ENCODE peak calls at places on chromosomes 1 and 21, in eight cellular contexts. E is AG04450; W is CD8-positive, alpha-beta T cell; T is bronchial epithelial cell; Y is mammary epithelial cell; X is BJ; V is astrocyte; N is fibroblast of lung. U is an unnamed sample.

GRCh38 chr21:41207401-41208388 is 39.7 kb downstream of the BACE2 start:
- DNase-seq in E (peak; percentile 52), W (no peak), T (peak; percentile 77), Y (peak; percentile 94), X (peak; percentile 8), V (peak; percentile 82), N (peak; percentile 83), U (no peak)

GRCh38 chr21:42158846-42159245 is 60.1 kb upstream of the ABCG1 start:
- DNase-seq in E (no peak), W (no peak), T (no peak), Y (no peak), X (no peak), V (no peak), N (no peak), U (no peak)

GRCh38 chr1:173341307-173341706 is 134.2 kb upstream of the TNFSF4 start:
- DNase-seq in E (no peak), W (no peak), T (peak; percentile 33), Y (peak; percentile 42), X (peak; percentile 58), V (peak; percentile 93), N (peak; percentile 95), U (no peak)

GRCh38 chr1:18280956-18281355 is 173.4 kb downstream of the IGSF21 start:
- DNase-seq in E (no peak), W (no peak), T (no peak), Y (no peak), X (no peak), V (no peak), N (no peak), U (no peak)

GRCh38 chr1:205316179-205316578 is 5.4 kb downstream of the NUAK2 start:
- DNase-seq in E (no peak), W (no peak), T (no peak), Y (no peak), X (no peak), V (no peak), N (no peak), U (no peak)

GRCh38 chr1:4585216-4585615 is 69.2 kb upstream of the AJAP1 start:
- DNase-seq in E (no peak), W (no peak), T (no peak), Y (no peak), X (no peak), V (no peak), N (no peak), U (peak; percentile 27)

GRCh38 chr1:155018617-155019348 is 14.8 kb downstream of the DCST2 start:
- DNase-seq in E (no peak), W (no peak), T (no peak), Y (no peak), X (no peak), V (no peak), N (no peak), U (no peak)

GRCh38 chr1:215566556-215567490 is at the start of gene KCTD3:
- DNase-seq in E (no peak), W (no peak), T (peak; percentile 49), Y (peak; percentile 65), X (peak; percentile 19), V (peak; percentile 53), N (peak; percentile 68), U (peak; percentile 81)

GRCh38 chr1:88488277-88488676 is 195.8 kb upstream of the PKN2 start:
- DNase-seq in E (no peak), W (no peak), T (peak; percentile 22), Y (no peak), X (no peak), V (no peak), N (peak; percentile 5), U (no peak)

GRCh38 chr1:4976859-4977440 is 322.5 kb downstream of the AJAP1 start:
- DNase-seq in E (no peak), W (no peak), T (no peak), Y (no peak), X (no peak), V (no peak), N (no peak), U (no peak)

GRCh38 chr1:1910033-1910465 is 5.0 kb upstream of the CALML6 start:
- DNase-seq in E (no peak), W (no peak), T (no peak), Y (no peak), X (no peak), V (no peak), N (no peak), U (no peak)
- H3K4me3 ChIP-seq in E (peak overlapping the region; percentile 55), W (peak overlapping the region; percentile 44), T (no peak overlapping the region), Y (peak overlapping the region; percentile 48), X (peak overlapping the region; percentile 43), V (peak overlapping the region; percentile 64), N (peak overlapping the region; percentile 58), U (no peak overlapping the region)

GRCh38 chr1:46128336-46128735 is 4.1 kb downstream of the PIK3R3 start:
- DNase-seq in E (no peak), W (no peak), T (peak; percentile 81), Y (peak; percentile 51), X (no peak), V (no peak), N (no peak), U (no peak)

GRCh38 chr1:46131727-46132528 is 501 bp downstream of the PIK3R3 start:
- DNase-seq in E (no peak), W (no peak), T (peak; percentile 41), Y (peak; percentile 37), X (no peak), V (no peak), N (peak; percentile 42), U (no peak)

GRCh38 chr1:46132529-46133180 is at the start of gene PIK3R3:
- DNase-seq in E (peak; percentile 99), W (peak; percentile 54), T (peak; percentile 95), Y (peak; percentile 99), X (peak; percentile 87), V (peak; percentile 98), N (peak; percentile 99), U (peak; percentile 97)

GRCh38 chr1:46131093-46131492 is 1.3 kb downstream of the PIK3R3 start:
- DNase-seq in E (no peak), W (no peak), T (peak; percentile 23), Y (no peak), X (no peak), V (no peak), N (no peak), U (no peak)

DNA sequence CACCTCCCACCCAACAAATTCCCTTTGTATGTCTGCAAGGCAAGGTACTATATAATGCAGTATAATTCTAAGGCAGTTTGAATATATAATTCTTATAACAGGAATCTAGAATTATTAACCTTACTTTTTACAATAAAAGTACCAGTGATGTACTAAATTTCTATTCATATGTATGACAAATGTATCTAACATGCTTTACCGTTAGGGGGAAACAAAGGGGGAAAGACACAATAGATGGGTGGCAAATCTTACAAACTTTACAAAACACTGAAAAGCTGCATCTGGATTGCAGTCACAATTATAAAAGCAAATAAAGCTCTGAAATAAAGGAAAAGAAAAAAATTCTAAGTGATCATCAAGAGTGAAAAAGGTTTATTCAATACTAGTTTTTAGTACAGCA is 2.3 kb downstream of the PIK3R3 start:
- DNase-seq in E (no peak), W (no peak), T (no peak), Y (no peak), X (no peak), V (no peak), N (no peak), U (no peak)
- TF ChIP-seq CTCF in E (no peak), W (no peak), T (no peak), Y (no peak), X (no peak), V (peak; percentile 14), N (peak; percentile 13), U (peak; percentile 15)

DNA sequence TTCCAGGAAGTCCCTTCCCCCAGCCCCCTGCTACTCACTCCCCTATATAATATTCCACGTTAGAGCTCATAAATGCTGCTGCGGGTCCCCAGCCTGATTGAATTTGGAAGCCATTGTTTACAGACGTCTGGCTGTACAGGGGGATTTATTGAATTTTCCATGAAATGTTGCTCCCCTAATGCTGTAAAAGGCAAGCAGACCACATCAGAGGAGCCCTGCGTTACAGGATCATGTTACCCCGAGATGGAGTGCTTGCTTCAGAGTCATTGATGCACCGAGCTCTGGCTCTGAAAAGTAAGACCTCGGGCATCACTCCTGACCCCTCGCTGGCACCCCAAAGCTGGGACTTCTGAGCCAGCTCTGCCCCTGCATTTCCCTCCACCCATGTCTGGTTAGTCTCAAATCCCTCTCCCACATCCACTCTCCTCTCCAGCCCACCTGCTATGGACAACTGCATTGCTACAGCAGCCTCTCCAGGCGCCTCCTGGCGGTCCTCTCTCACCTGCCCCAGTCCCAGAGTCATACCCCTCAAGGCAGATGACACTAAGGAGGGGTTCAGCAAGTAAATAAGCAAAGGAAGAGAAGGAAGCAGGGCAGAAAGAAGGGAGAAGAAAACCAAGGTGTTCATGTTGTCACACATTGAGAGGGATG is 127.8 kb downstream of the TMEM53 start:
- DNase-seq in E (no peak), W (no peak), T (no peak), Y (no peak), X (no peak), V (no peak), N (no peak), U (no peak)
- H3K27me3 ChIP-seq in E (peaks cover 45% of the 10 kb centered on the region), W (no peaks in the 10 kb centered on the region), T (no peaks in the 10 kb centered on the region), Y (no peaks in the 10 kb centered on the region), X (peaks cover 17% of the 10 kb centered on the region), V (peaks cover 25% of the 10 kb centered on the region), N (peaks cover 30% of the 10 kb centered on the region), U (no peaks in the 10 kb centered on the region)

GRCh38 chr1:184037849-184038591 is 492 bp upstream of the COLGALT2 start:
- DNase-seq in E (no peak), W (no peak), T (no peak), Y (no peak), X (no peak), V (no peak), N (no peak), U (no peak)

GRCh38 chr1:184035719-184036516 is 1.6 kb downstream of the COLGALT2 start:
- DNase-seq in E (no peak), W (no peak), T (no peak), Y (no peak), X (no peak), V (no peak), N (no peak), U (no peak)

GRCh38 chr1:184034761-184035379 is 2.7 kb downstream of the COLGALT2 start:
- DNase-seq in E (no peak), W (no peak), T (no peak), Y (no peak), X (no peak), V (no peak), N (no peak), U (no peak)

GRCh38 chr1:184039126-184039525 is 1.6 kb upstream of the COLGALT2 start:
- DNase-seq in E (no peak), W (no peak), T (no peak), Y (no peak), X (no peak), V (no peak), N (no peak), U (no peak)

DNA sequence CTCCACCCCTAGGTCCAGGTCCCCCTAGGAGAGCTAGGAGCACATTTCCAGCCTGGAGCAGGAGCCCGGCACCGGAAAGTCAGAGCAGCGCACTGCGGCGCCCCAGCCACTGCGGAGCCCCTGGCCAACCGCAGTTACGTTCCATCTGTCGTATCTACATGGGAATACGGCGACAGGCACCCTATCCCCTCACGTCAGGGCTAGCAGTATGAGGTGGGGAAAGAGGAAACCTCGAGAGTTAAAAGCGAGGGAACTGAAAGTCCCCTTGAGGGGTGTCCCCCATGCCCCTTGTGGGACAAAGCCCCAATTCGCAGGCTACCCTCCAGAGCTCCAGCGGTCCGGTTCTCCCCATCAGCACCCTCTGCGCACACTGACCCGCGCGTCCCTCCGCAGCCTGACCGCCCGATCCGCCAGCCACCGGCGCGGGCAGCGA is 995 bp downstream of the COLGALT2 start:
- DNase-seq in E (no peak), W (no peak), T (no peak), Y (no peak), X (no peak), V (peak; percentile 14), N (peak; percentile 34), U (peak; percentile 27)
- H3K4me3 ChIP-seq in E (peak overlapping the region; percentile 68), W (peak overlapping the region; percentile 45), T (peak overlapping the region; percentile 33), Y (peak overlapping the region; percentile 48), X (peak overlapping the region; percentile 58), V (peak overlapping the region; percentile 70), N (peak overlapping the region; percentile 73), U (peak overlapping the region; percentile 35)

U was measured in GM06990.